ENCODE peak calls at places on chromosomes 3 and 15, in six cellular contexts. T is psoas muscle, B is SJSA1, O is IMR-90, K is mesendoderm, M is adrenal gland. W is an unnamed sample. For H3K4me1 and H3K27me3, the result is how much of the 10 kb centered on the place peaks cover.

GRCh38 chr3:113454625-113455024 is 13.3 kb upstream of the CFAP44 start:
- DNase-seq in T (no peak), B (no peak), O (no peak), K (peak), M (no peak), W (no peak)

GRCh38 chr3:138916824-138917223 is 30.1 kb downstream of the FOXL2 start:
- DNase-seq in T (no peak), B (no peak), O (no peak), K (no peak), M (no peak), W (peak)

GRCh38 chr3:55406666-55407425 is 80.3 kb downstream of the WNT5A start:
- DNase-seq in T (no peak), B (no peak), O (peak), K (no peak), M (no peak), W (no peak)

GRCh38 chr3:51642462-51642861 is 28.6 kb upstream of the TEX264 start:
- DNase-seq in T (no peak), B (no peak), O (peak), K (peak), M (no peak), W (no peak)

GRCh38 chr15:83993591-83993990 is 242.0 kb upstream of the GOLGA6L4 start:
- DNase-seq in T (no peak), B (no peak), O (no peak), K (peak), M (no peak), W (no peak)

GRCh38 chr15:83571820-83572707 is 81.9 kb upstream of the ADAMTSL3 start:
- DNase-seq in T (no peak), B (peak), O (peak), K (peak), M (no peak), W (peak)

GRCh38 chr15:38073278-38073930 is 139.0 kb downstream of the TMCO5A start:
- DNase-seq in T (no peak), B (no peak), O (peak), K (peak), M (no peak), W (peak)

GRCh38 chr3:60755094-60755493 is 496.2 kb downstream of the FHIT start:
- DNase-seq in T (no peak), B (no peak), O (no peak), K (peak), M (no peak), W (peak)

GRCh38 chr3:132071043-132071442 is 36.2 kb upstream of the CPNE4 start:
- DNase-seq in T (no peak), B (no peak), O (no peak), K (no peak), M (no peak), W (peak)

GRCh38 chr3:136802481-136802996 is 16.4 kb upstream of the SLC35G2 start:
- DNase-seq in T (no peak), B (peak), O (peak), K (no peak), M (no peak), W (peak)

GRCh38 chr3:162777118-162777517 is 1280.5 kb downstream of the OTOL1 start:
- DNase-seq in T (no peak), B (no peak), O (no peak), K (no peak), M (no peak), W (peak)

GRCh38 chr3:122754867-122755835 is 38.5 kb downstream of the HSPBAP1 start:
- DNase-seq in T (no peak), B (peak), O (peak), K (peak), M (no peak), W (peak)

GRCh38 chr3:197463279-197463678 is 92.5 kb downstream of the BDH1 start:
- DNase-seq in T (no peak), B (peak), O (peak), K (no peak), M (no peak), W (no peak)

GRCh38 chr3:16222547-16222946 is 42.2 kb downstream of the DPH3 start:
- DNase-seq in T (no peak), B (no peak), O (no peak), K (no peak), M (no peak), W (no peak)

GRCh38 chr15:34154725-34155204 is 52.9 kb downstream of the PGBD4 start:
- DNase-seq in T (no peak), B (peak), O (peak), K (peak), M (no peak), W (no peak)

GRCh38 chr3:24316887-24317383 is 177.7 kb downstream of the THRB start:
- DNase-seq in T (no peak), B (no peak), O (no peak), K (no peak), M (no peak), W (no peak)

GRCh38 chr3:5245927-5246326 is 58.4 kb downstream of the EDEM1 start:
- DNase-seq in T (no peak), B (no peak), O (no peak), K (no peak), M (no peak), W (no peak)

GRCh38 chr3:179495483-179495882 is 44.2 kb upstream of the GNB4 start:
- DNase-seq in T (no peak), B (no peak), O (no peak), K (no peak), M (no peak), W (no peak)

GRCh38 chr15:40353697-40354096 is 2.9 kb downstream of the PHGR1 start:
- DNase-seq in T (peak), B (no peak), O (no peak), K (no peak), M (no peak), W (no peak)

GRCh38 chr15:78680416-78681068 is 39.5 kb upstream of the CHRNB4 start:
- DNase-seq in T (no peak), B (no peak), O (no peak), K (no peak), M (peak), W (no peak)

GRCh38 chr3:149245738-149246451 is 24.3 kb upstream of the CP start:
- DNase-seq in T (no peak), B (peak), O (peak), K (no peak), M (no peak), W (no peak)

GRCh38 chr3:76044601-76045600 is 259.6 kb upstream of the ZNF717 start:
- DNase-seq in T (no peak), B (peak), O (peak), K (peak), M (peak), W (peak)

GRCh38 chr3:11096266-11097135 is 57.8 kb upstream of the HRH1 start:
- DNase-seq in T (peak), B (peak), O (peak), K (peak), M (peak), W (peak)

DNA sequence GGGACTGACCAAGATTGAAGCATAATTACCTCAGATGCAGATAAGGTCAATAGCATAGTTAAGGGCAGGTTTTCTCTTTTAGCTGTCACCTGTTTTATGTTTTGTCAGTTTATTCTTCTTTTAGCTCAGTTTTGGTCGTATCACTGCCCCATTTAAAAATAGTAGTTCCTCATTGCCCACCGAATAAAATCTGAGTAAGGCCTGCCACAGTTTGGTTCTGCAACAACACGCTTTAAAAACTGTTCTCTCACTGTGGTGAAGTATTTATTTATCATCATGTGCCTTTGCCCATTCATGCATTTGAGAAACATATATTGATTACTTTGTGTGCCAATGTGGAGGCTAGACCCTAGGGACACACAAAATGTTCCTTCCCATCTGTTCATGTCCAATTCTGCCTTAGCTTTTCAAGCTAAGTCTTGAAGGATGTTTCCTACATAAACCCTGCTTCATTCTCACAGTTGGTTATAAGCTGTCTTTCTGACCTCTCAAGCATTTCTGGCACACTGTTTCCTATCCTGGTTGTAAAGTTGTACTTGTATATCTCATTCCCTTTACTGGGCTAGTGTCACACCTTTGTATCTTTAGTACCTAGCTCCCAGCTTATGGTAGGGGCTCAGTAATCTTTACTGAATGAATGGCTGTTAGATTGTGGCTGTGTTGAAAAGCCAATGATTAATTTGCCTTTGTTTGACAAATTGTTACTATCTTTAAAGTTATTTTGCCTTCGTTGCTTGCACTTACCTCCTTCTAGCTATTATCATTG is 23.9 kb downstream of the AKAP13 start:
- DNase-seq in T (no peak), B (no peak), O (no peak), K (peak), M (no peak), W (no peak)
- H3K4me1 ChIP-seq in T (half or more), B (half or more), O (under half), K (under half), M (under half), W (under half)

GRCh38 chr15:48781002-48781401 is 29.9 kb downstream of the CEP152 start:
- DNase-seq in T (no peak), B (no peak), O (peak), K (no peak), M (no peak), W (no peak)

GRCh38 chr15:48778338-48778730 is 32.5 kb downstream of the CEP152 start:
- DNase-seq in T (no peak), B (no peak), O (peak), K (no peak), M (no peak), W (no peak)

GRCh38 chr15:48775556-48775955 is 35.3 kb downstream of the CEP152 start:
- DNase-seq in T (no peak), B (no peak), O (no peak), K (no peak), M (no peak), W (no peak)

GRCh38 chr15:48774484-48774883 is 36.4 kb downstream of the CEP152 start:
- DNase-seq in T (no peak), B (peak), O (peak), K (no peak), M (no peak), W (no peak)

GRCh38 chr15:48777645-48778337 is 33.1 kb downstream of the CEP152 start:
- DNase-seq in T (no peak), B (peak), O (peak), K (no peak), M (no peak), W (peak)
- H3K4me3 ChIP-seq in T (no peak), B (no peak), O (no peak), K (no peak), M (no peak), W (no peak)

GRCh38 chr15:89400997-89401590 is 66.5 kb upstream of the POLG start:
- DNase-seq in T (no peak), B (no peak), O (no peak), K (no peak), M (no peak), W (no peak)
- H3K27me3 ChIP-seq in T (under half), B (under half), O (half or more), K (half or more), M (half or more), W (under half)

DNA sequence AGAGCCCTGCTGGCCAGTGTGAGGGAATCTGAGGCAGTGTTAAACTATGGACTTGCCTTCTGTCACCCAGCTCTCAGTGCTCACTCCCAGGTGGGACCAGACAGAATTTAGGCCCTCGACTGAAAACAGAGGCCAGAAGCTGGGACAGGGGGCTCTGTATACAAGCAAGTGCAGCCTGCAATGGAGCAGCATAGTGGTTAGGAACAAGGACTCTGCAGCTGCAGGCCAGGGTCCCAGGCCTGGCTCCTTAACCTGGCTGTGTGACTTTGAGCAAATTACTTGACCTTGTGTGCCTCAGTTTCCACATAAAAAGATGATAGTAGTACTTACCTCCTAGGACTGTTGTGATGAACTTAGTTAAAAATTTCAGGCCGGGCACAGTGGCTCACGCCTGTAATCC is 39.8 kb downstream of the CMTM7 start:
- DNase-seq in T (no peak), B (no peak), O (no peak), K (no peak), M (peak), W (no peak)
- H3K4me1 ChIP-seq in T (under half), B (under half), O (under half), K (under half), M (under half), W (under half)

W was measured in SJCRH30.